ENCODE peak calls at places on chromosomes 11 and 22, in ten cellular contexts. W is left ventricle myocardium inferior; E is HCT116; A is naive thymus-derived CD4-positive, alpha-beta T cell; V is CD4-positive, alpha-beta T cell; K is astrocyte; P is neural progenitor cell; C is breast epithelium; H is A549; U is thoracic aorta. B is an unnamed sample. For H3K9me3, the result is how much of the 10 kb centered on the place peaks cover.

GRCh38 chr22:19783531-19784395 is 23.2 kb downstream of the TBX1 start:
- DNase-seq in W (no peak), E (no peak), A (no peak), V (no peak), K (no peak), P (no peak), C (no peak), H (no peak), U (no peak), B (no peak)

GRCh38 chr22:50146440-50147228 is 23.9 kb upstream of the PANX2 start:
- DNase-seq in W (peak), E (peak), A (no peak), V (no peak), K (peak), P (peak), C (no peak), H (peak), U (no peak), B (peak)

GRCh38 chr11:117201516-117201866 is 2.3 kb downstream of the TAGLN start:
- DNase-seq in W (no peak), E (no peak), A (no peak), V (no peak), K (no peak), P (no peak), C (no peak), H (no peak), U (no peak), B (no peak)

GRCh38 chr11:132126973-132127900 is 756.8 kb downstream of the NTM start:
- DNase-seq in W (peak), E (no peak), A (no peak), V (no peak), K (peak), P (peak), C (peak), H (no peak), U (no peak), B (peak)

GRCh38 chr22:20550851-20551744 is 43.7 kb downstream of the MED15 start:
- DNase-seq in W (no peak), E (no peak), A (peak), V (peak), K (peak), P (peak), C (peak), H (no peak), U (no peak), B (peak)

GRCh38 chr11:57181678-57182305 is at the start of gene LRRC55:
- DNase-seq in W (no peak), E (no peak), A (no peak), V (no peak), K (no peak), P (no peak), C (no peak), H (no peak), U (no peak), B (no peak)

GRCh38 chr22:40521046-40521445 is 115.5 kb downstream of the MRTFA start:
- DNase-seq in W (no peak), E (no peak), A (no peak), V (no peak), K (no peak), P (no peak), C (no peak), H (no peak), U (no peak), B (no peak)

GRCh38 chr11:76803023-76803422 is 19.9 kb downstream of the TSKU start:
- DNase-seq in W (no peak), E (no peak), A (no peak), V (no peak), K (no peak), P (no peak), C (peak), H (no peak), U (no peak), B (peak)

GRCh38 chr11:32034149-32034548 is 56.7 kb upstream of the RCN1 start:
- DNase-seq in W (no peak), E (no peak), A (no peak), V (no peak), K (peak), P (no peak), C (no peak), H (no peak), U (no peak), B (peak)

GRCh38 chr11:11270236-11270775 is 82.7 kb downstream of the CSNK2A3 start:
- DNase-seq in W (no peak), E (no peak), A (no peak), V (no peak), K (no peak), P (no peak), C (no peak), H (no peak), U (no peak), B (no peak)

GRCh38 chr22:48591286-48592065 is 1236.2 kb downstream of the BRD1 start:
- DNase-seq in W (no peak), E (no peak), A (no peak), V (no peak), K (no peak), P (no peak), C (no peak), H (no peak), U (no peak), B (no peak)
- H3K9me3 ChIP-seq in W (under half), E (under half), A (under half), V (under half), K (under half), P (under half), C (under half), H (under half), U (under half), B (half or more)

DNA sequence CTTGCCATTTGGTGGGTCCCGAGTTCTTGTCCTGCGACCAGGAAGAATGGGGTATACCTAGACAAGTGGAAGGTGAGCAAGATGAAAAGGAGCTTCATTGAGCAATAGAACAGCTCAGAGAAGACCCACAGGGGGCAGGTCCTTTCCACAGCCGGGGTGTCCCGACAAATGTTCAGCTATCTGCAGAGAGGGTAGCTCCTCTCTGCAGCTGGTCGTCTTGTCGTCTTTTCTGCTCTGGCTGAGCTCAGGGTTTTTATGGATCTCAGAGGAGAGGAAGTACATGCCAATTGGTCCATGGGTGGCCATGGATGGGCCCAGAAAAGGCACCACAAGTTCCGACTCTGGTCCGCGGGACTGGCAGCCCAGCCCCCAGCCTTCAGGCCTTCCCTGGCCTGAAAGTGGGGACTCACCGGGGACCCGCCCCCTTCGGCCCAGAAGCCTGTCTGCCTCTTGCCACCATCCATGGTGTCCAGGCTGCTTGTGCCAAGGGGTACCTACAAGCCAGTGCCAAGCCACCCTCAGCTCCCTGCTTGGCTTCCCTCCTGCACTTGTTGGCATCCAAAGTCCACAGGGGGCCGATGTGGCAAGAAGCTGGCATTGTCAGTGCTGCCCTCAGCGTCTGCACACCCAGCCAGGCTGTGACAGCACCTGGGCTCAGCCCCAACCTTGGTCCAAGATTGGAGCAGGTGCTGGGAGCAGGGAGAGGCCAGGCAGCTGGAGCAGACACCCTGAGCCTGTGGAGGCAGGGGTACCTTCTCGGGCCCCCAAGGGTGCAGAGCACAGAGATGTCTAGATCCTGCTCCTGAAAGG is 438.9 kb downstream of the TBC1D22A start:
- DNase-seq in W (no peak), E (no peak), A (no peak), V (no peak), K (no peak), P (no peak), C (no peak), H (no peak), U (no peak), B (no peak)
- H3K9me3 ChIP-seq in W (under half), E (under half), A (under half), V (under half), K (under half), P (under half), C (under half), H (under half), U (under half), B (under half)

GRCh38 chr11:16295592-16295991 is 60.8 kb downstream of the SOX6 start:
- DNase-seq in W (no peak), E (no peak), A (no peak), V (no peak), K (no peak), P (no peak), C (no peak), H (no peak), U (no peak), B (no peak)

GRCh38 chr11:16289541-16289940 is 66.8 kb downstream of the SOX6 start:
- DNase-seq in W (no peak), E (no peak), A (no peak), V (no peak), K (no peak), P (no peak), C (no peak), H (no peak), U (no peak), B (no peak)

GRCh38 chr11:16293204-16293681 is 63.1 kb downstream of the SOX6 start:
- DNase-seq in W (no peak), E (no peak), A (no peak), V (no peak), K (peak), P (no peak), C (no peak), H (no peak), U (no peak), B (peak)

GRCh38 chr11:16291729-16292128 is 64.6 kb downstream of the SOX6 start:
- DNase-seq in W (no peak), E (no peak), A (no peak), V (no peak), K (no peak), P (no peak), C (no peak), H (no peak), U (no peak), B (no peak)

GRCh38 chr11:16292167-16292859 is 64.0 kb downstream of the SOX6 start:
- DNase-seq in W (no peak), E (no peak), A (no peak), V (no peak), K (no peak), P (no peak), C (no peak), H (no peak), U (no peak), B (no peak)
- H3K9me3 ChIP-seq in W (under half), E (under half), A (under half), V (under half), K (under half), P (under half), C (under half), H (under half), U (under half), B (under half)

GRCh38 chr22:48075604-48076400 is 1313.4 kb downstream of the TBC1D22A start:
- DNase-seq in W (no peak), E (no peak), A (no peak), V (no peak), K (no peak), P (no peak), C (no peak), H (no peak), U (no peak), B (no peak)
- H3K9me3 ChIP-seq in W (under half), E (under half), A (under half), V (under half), K (under half), P (under half), C (under half), H (under half), U (under half), B (half or more)

DNA sequence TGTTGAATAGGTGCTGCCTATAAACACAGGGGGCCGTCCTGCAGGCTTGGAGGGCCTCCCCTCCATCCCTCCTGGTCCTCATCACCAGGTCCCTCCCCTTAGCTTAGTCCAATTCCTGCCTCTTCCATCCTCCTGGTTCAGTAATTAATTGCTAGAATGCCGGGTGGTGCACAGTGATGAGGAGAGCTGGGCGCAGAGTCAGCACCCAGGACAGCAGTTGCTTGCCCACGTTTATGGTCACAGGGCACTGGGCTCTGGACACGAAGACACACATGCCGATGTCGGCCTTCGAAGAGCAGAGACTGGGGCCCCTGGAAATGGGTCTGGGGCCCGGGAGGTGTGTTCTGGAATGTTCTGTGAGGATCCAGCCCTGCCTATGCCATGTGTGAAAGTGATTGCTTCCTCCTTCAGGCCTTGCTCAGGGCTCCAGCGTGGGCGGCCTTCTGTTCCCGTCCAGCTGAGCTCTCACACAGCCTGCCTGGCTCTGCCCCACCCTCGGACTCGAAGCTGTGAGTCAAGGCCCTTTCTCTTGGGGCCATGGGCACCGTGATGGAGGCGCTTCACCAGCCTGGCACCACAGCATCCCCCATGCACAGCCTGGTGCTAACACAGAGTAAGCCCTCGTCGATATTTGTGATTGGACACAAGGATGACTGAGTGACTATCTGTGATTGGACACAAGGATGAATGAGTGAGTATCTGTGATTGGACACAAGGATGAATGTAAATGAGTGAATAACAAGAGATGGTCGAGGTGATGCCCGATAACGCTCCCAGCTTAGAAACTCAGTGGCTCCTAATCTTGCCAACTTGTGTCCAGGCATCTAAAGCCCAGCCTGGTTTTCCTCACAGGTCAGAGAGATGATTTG is 884.7 kb downstream of the BRD1 start:
- DNase-seq in W (no peak), E (no peak), A (no peak), V (no peak), K (no peak), P (no peak), C (no peak), H (no peak), U (no peak), B (no peak)
- H3K9me3 ChIP-seq in W (under half), E (under half), A (under half), V (under half), K (under half), P (under half), C (under half), H (under half), U (under half), B (half or more)